ENCODE peak calls at places on chromosomes 6 and 20, in six cellular contexts. One of them, this sample, is unnamed.

GRCh38 chr20:25224941-25225340 is 22.9 kb upstream of the PYGB start:
- DNase-seq in neuronal stem cell: no peak
- DNase-seq in mesenchymal stem cell: no peak
- DNase-seq in IMR-90: no peak
- DNase-seq in H1: no peak
- DNase-seq in H9: no peak
- DNase-seq in this sample: no peak

GRCh38 chr6:135331002-135331401 is 149.9 kb downstream of the MYB start:
- DNase-seq in neuronal stem cell: no peak
- DNase-seq in mesenchymal stem cell: no peak
- DNase-seq in IMR-90: peak; percentile 25
- DNase-seq in H1: no peak
- DNase-seq in H9: no peak
- DNase-seq in this sample: no peak

GRCh38 chr6:168354338-168354737 is 34.8 kb upstream of the DACT2 start:
- DNase-seq in neuronal stem cell: no peak
- DNase-seq in mesenchymal stem cell: no peak
- DNase-seq in IMR-90: no peak
- DNase-seq in H1: no peak
- DNase-seq in H9: no peak
- DNase-seq in this sample: no peak

GRCh38 chr20:56764671-56765070 is 135.6 kb downstream of the TFAP2C start:
- DNase-seq in neuronal stem cell: no peak
- DNase-seq in mesenchymal stem cell: no peak
- DNase-seq in IMR-90: no peak
- DNase-seq in H1: no peak
- DNase-seq in H9: peak; percentile 55
- DNase-seq in this sample: no peak

GRCh38 chr6:39400026-39400425 is 77.5 kb upstream of the KCNK16 start:
- DNase-seq in neuronal stem cell: no peak
- DNase-seq in mesenchymal stem cell: no peak
- DNase-seq in IMR-90: no peak
- DNase-seq in H1: no peak
- DNase-seq in H9: no peak
- DNase-seq in this sample: no peak

GRCh38 chr6:54060286-54060685 is 51.0 kb upstream of the MLIP start:
- DNase-seq in neuronal stem cell: no peak
- DNase-seq in mesenchymal stem cell: peak; percentile 60
- DNase-seq in IMR-90: peak; percentile 53
- DNase-seq in H1: no peak
- DNase-seq in H9: no peak
- DNase-seq in this sample: peak; percentile 92

GRCh38 chr6:77857421-77857820 is 204.6 kb downstream of the MEI4 start:
- DNase-seq in neuronal stem cell: no peak
- DNase-seq in mesenchymal stem cell: no peak
- DNase-seq in IMR-90: no peak
- DNase-seq in H1: no peak
- DNase-seq in H9: no peak
- DNase-seq in this sample: no peak

GRCh38 chr20:62367483-62368302 is 581 bp upstream of the LAMA5 start:
- DNase-seq in neuronal stem cell: no peak
- DNase-seq in mesenchymal stem cell: no peak
- DNase-seq in IMR-90: no peak
- DNase-seq in H1: peak; percentile 83
- DNase-seq in H9: peak; percentile 74
- DNase-seq in this sample: peak; percentile 63

GRCh38 chr6:99979953-99980352 is 14.1 kb downstream of the MCHR2 start:
- DNase-seq in neuronal stem cell: no peak
- DNase-seq in mesenchymal stem cell: no peak
- DNase-seq in IMR-90: no peak
- DNase-seq in H1: no peak
- DNase-seq in H9: no peak
- DNase-seq in this sample: no peak

GRCh38 chr6:6676910-6677441 is 88.5 kb downstream of the LY86 start:
- DNase-seq in neuronal stem cell: peak; percentile 85
- DNase-seq in mesenchymal stem cell: peak; percentile 81
- DNase-seq in IMR-90: peak; percentile 69
- DNase-seq in H1: peak; percentile 95
- DNase-seq in H9: peak; percentile 81
- DNase-seq in this sample: peak; percentile 88

GRCh38 chr20:62367136-62367482 is at the start of gene LAMA5:
- DNase-seq in neuronal stem cell: peak; percentile 77
- DNase-seq in mesenchymal stem cell: no peak
- DNase-seq in IMR-90: no peak
- DNase-seq in H1: no peak
- DNase-seq in H9: peak; percentile 76
- DNase-seq in this sample: peak; percentile 70

GRCh38 chr20:62063601-62063980 is 2.1 kb downstream of the TAF4 start:
- DNase-seq in neuronal stem cell: peak; percentile 12
- DNase-seq in mesenchymal stem cell: peak; percentile 64
- DNase-seq in IMR-90: peak; percentile 62
- DNase-seq in H1: no peak
- DNase-seq in H9: peak; percentile 57
- DNase-seq in this sample: peak; percentile 49

GRCh38 chr6:14423330-14423729 is 305.8 kb downstream of the CD83 start:
- DNase-seq in neuronal stem cell: no peak
- DNase-seq in mesenchymal stem cell: peak; percentile 78
- DNase-seq in IMR-90: peak; percentile 3
- DNase-seq in H1: no peak
- DNase-seq in H9: no peak
- DNase-seq in this sample: no peak

GRCh38 chr6:97288188-97288587 is 5.2 kb upstream of the MMS22L start:
- DNase-seq in neuronal stem cell: no peak
- DNase-seq in mesenchymal stem cell: peak; percentile 40
- DNase-seq in IMR-90: no peak
- DNase-seq in H1: no peak
- DNase-seq in H9: no peak
- DNase-seq in this sample: no peak

GRCh38 chr6:35736293-35736894 is 438 bp upstream of the ARMC12 start:
- DNase-seq in neuronal stem cell: peak; percentile 78
- DNase-seq in mesenchymal stem cell: peak; percentile 67
- DNase-seq in IMR-90: peak; percentile 37
- DNase-seq in H1: peak; percentile 95
- DNase-seq in H9: peak; percentile 79
- DNase-seq in this sample: peak; percentile 71

GRCh38 chr6:3226422-3227362 is 761 bp downstream of the TUBB2B start:
- DNase-seq in neuronal stem cell: peak; percentile 71
- DNase-seq in mesenchymal stem cell: peak; percentile 52
- DNase-seq in IMR-90: no peak
- DNase-seq in H1: peak; percentile 64
- DNase-seq in H9: no peak
- DNase-seq in this sample: peak; percentile 81

GRCh38 chr6:136524339-136524935 is 25.8 kb downstream of the MAP7 start:
- DNase-seq in neuronal stem cell: no peak
- DNase-seq in mesenchymal stem cell: no peak
- DNase-seq in IMR-90: no peak
- DNase-seq in H1: no peak
- DNase-seq in H9: no peak
- DNase-seq in this sample: no peak

GRCh38 chr6:16511048-16511660 is 250.1 kb downstream of the ATXN1 start:
- DNase-seq in neuronal stem cell: no peak
- DNase-seq in mesenchymal stem cell: peak; percentile 49
- DNase-seq in IMR-90: peak; percentile 48
- DNase-seq in H1: no peak
- DNase-seq in H9: no peak
- DNase-seq in this sample: peak; percentile 36

GRCh38 chr20:57402206-57403125 is 11.3 kb downstream of the RBM38 start:
- DNase-seq in neuronal stem cell: no peak
- DNase-seq in mesenchymal stem cell: no peak
- DNase-seq in IMR-90: no peak
- DNase-seq in H1: no peak
- DNase-seq in H9: no peak
- DNase-seq in this sample: no peak

GRCh38 chr6:36670271-36670670 is 8.2 kb upstream of the CDKN1A start:
- DNase-seq in neuronal stem cell: no peak
- DNase-seq in mesenchymal stem cell: no peak
- DNase-seq in IMR-90: no peak
- DNase-seq in H1: no peak
- DNase-seq in H9: no peak
- DNase-seq in this sample: no peak

GRCh38 chr20:1720226-1720625 is 62.6 kb upstream of the SIRPG start:
- DNase-seq in neuronal stem cell: no peak
- DNase-seq in mesenchymal stem cell: no peak
- DNase-seq in IMR-90: no peak
- DNase-seq in H1: no peak
- DNase-seq in H9: no peak
- DNase-seq in this sample: no peak

GRCh38 chr20:59825944-59826759 is 107.3 kb downstream of the SYCP2 start:
- DNase-seq in neuronal stem cell: no peak
- DNase-seq in mesenchymal stem cell: no peak
- DNase-seq in IMR-90: no peak
- DNase-seq in H1: peak; percentile 33
- DNase-seq in H9: peak; percentile 19
- DNase-seq in this sample: no peak

GRCh38 chr6:40585661-40586269 is 1.4 kb downstream of the LRFN2 start:
- DNase-seq in neuronal stem cell: peak; percentile 49
- DNase-seq in mesenchymal stem cell: peak; percentile 9
- DNase-seq in IMR-90: no peak
- DNase-seq in H1: peak; percentile 83
- DNase-seq in H9: peak; percentile 73
- DNase-seq in this sample: peak; percentile 92

GRCh38 chr20:31896049-31896448 is 25.6 kb downstream of the TTLL9 start:
- DNase-seq in neuronal stem cell: no peak
- DNase-seq in mesenchymal stem cell: no peak
- DNase-seq in IMR-90: no peak
- DNase-seq in H1: no peak
- DNase-seq in H9: no peak
- DNase-seq in this sample: no peak

GRCh38 chr6:16803294-16804006 is 42.2 kb upstream of the ATXN1 start:
- DNase-seq in neuronal stem cell: no peak
- DNase-seq in mesenchymal stem cell: peak; percentile 60
- DNase-seq in IMR-90: peak; percentile 82
- DNase-seq in H1: peak; percentile 68
- DNase-seq in H9: peak; percentile 94
- DNase-seq in this sample: peak; percentile 97

GRCh38 chr6:40387127-40387870 is 199.9 kb downstream of the LRFN2 start:
- DNase-seq in neuronal stem cell: no peak
- DNase-seq in mesenchymal stem cell: no peak
- DNase-seq in IMR-90: no peak
- DNase-seq in H1: no peak
- DNase-seq in H9: no peak
- DNase-seq in this sample: no peak

GRCh38 chr6:106966229-106966628 is 8.3 kb downstream of the CD24 start:
- DNase-seq in neuronal stem cell: no peak
- DNase-seq in mesenchymal stem cell: no peak
- DNase-seq in IMR-90: no peak
- DNase-seq in H1: no peak
- DNase-seq in H9: no peak
- DNase-seq in this sample: peak; percentile 5

GRCh38 chr20:4413314-4414045 is 308.2 kb upstream of the PRND start:
- DNase-seq in neuronal stem cell: no peak
- DNase-seq in mesenchymal stem cell: no peak
- DNase-seq in IMR-90: no peak
- DNase-seq in H1: no peak
- DNase-seq in H9: no peak
- DNase-seq in this sample: no peak

GRCh38 chr6:145761584-145761983 is 26.3 kb upstream of the EPM2A start:
- DNase-seq in neuronal stem cell: no peak
- DNase-seq in mesenchymal stem cell: no peak
- DNase-seq in IMR-90: no peak
- DNase-seq in H1: no peak
- DNase-seq in H9: no peak
- DNase-seq in this sample: no peak
- H2BK15ac ChIP-seq in neuronal stem cell: no peak overlapping the region
- H2BK15ac ChIP-seq in mesenchymal stem cell: no peak overlapping the region
- H2BK15ac ChIP-seq in IMR-90: no peak overlapping the region
- H2BK15ac ChIP-seq in H1: no peak overlapping the region
- H2BK15ac ChIP-seq in H9: no peak overlapping the region
- H2BK15ac ChIP-seq in this sample: no peak overlapping the region

DNA sequence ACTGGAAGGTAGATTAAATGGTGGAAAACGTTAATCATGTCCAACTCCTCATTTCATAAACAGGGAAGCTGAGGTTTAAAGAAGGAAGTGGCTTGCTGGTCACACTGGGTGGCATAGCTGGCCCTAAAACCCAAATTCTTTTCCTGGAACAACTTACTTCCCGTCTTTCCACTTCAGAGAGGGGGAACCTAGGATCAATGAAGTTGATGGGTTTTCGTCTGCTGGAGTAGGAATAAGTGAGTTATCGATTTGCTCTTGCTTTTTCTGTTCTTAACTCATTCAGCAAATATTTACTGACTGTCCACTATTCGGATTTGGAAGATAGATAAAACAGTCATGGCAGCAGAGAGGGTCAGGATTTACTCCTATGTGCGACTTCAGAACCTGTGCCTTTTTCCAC is 1.2 kb upstream of the SYS1 start:
- DNase-seq in neuronal stem cell: no peak
- DNase-seq in mesenchymal stem cell: no peak
- DNase-seq in IMR-90: no peak
- DNase-seq in H1: no peak
- DNase-seq in H9: no peak
- DNase-seq in this sample: no peak
- H3K9ac ChIP-seq in neuronal stem cell: no peak overlapping the region
- H3K9ac ChIP-seq in mesenchymal stem cell: no peak overlapping the region
- H3K9ac ChIP-seq in IMR-90: no peak overlapping the region
- H3K9ac ChIP-seq in H1: no peak overlapping the region
- H3K9ac ChIP-seq in H9: no peak overlapping the region
- H3K9ac ChIP-seq in this sample: no peak overlapping the region

DNA sequence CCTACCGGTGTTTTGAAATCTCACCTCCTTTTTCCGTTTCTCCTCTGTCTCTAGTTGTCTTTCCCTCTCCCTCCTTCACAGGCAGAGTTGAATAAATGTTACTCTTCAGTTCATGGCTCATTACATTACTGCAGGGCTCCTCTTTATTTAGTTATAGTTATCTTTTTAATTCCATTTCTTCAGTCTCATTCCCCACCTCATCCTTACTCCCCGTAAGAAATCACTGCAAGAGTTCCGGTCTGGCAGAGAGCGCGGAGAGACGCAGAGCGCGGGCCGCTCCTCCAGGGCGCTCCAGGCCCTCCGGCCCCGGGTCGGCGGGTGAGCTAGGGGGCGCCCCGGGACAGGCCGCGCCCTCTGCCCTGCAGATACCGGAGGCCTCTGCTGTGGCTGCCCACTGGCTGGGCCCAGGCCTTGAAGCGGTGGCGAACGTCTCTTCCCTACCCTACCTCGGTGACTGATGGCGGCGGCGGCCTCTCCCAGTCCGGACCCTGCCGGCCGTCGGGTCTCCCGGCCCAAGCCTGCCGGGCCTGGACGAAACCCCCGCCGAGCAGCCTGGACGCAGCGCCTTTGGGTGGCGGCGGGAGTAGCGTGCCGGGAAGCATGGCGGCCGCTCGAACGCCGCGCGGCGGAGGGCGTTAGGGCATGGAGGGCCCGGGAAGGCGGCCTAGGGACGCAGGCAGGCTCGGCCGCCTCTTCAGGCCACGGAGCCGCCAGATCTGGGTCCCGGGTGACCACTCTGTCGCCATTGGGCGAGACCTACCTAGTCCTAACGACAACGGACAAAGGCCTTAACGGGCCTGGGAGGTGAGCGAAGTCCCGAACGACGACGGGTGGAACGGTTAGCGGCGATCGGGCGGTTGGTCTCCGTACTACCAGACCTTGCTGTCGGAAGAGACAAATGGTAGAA is 16.4 kb upstream of the HMGN4 start:
- DNase-seq in neuronal stem cell: peak; percentile 81
- DNase-seq in mesenchymal stem cell: peak; percentile 81
- DNase-seq in IMR-90: peak; percentile 64
- DNase-seq in H1: peak; percentile 87
- DNase-seq in H9: peak; percentile 87
- DNase-seq in this sample: peak; percentile 93
- H2BK120ac ChIP-seq in neuronal stem cell: peak overlapping the region; percentile 24
- H2BK120ac ChIP-seq in mesenchymal stem cell: peak overlapping the region; percentile 94
- H2BK120ac ChIP-seq in IMR-90: peak overlapping the region; percentile 83
- H2BK120ac ChIP-seq in H1: no peak overlapping the region
- H2BK120ac ChIP-seq in H9: peak overlapping the region; percentile 8
- H2BK120ac ChIP-seq in this sample: peak overlapping the region; percentile 82

GRCh38 chr6:130435181-130435580 is 69.4 kb downstream of the TMEM200A start:
- DNase-seq in neuronal stem cell: no peak
- DNase-seq in mesenchymal stem cell: no peak
- DNase-seq in IMR-90: no peak
- DNase-seq in H1: no peak
- DNase-seq in H9: no peak
- DNase-seq in this sample: no peak
- H2BK15ac ChIP-seq in neuronal stem cell: no peak overlapping the region
- H2BK15ac ChIP-seq in mesenchymal stem cell: no peak overlapping the region
- H2BK15ac ChIP-seq in IMR-90: no peak overlapping the region
- H2BK15ac ChIP-seq in H1: no peak overlapping the region
- H2BK15ac ChIP-seq in H9: no peak overlapping the region
- H2BK15ac ChIP-seq in this sample: no peak overlapping the region

This sample was measured in mesendoderm.